ENCODE peak calls at places on chromosomes 6 and 20, in six cellular contexts. One of them, this sample, is unnamed.

GRCh38 chr6:167706313-167707109 is 120.2 kb upstream of the AFDN start:
- DNase-seq in ovary: no peak
- DNase-seq in NB4: peak; percentile 80
- DNase-seq in astrocyte of the spinal cord: no peak
- DNase-seq in IMR-90: no peak
- DNase-seq in Jurkat, Clone E6-1: peak; percentile 88
- DNase-seq in this sample: peak; percentile 75

GRCh38 chr20:63969851-63970713 is at the start of gene ZNF512B:
- DNase-seq in ovary: peak; percentile 71
- DNase-seq in NB4: peak; percentile 76
- DNase-seq in astrocyte of the spinal cord: peak; percentile 35
- DNase-seq in IMR-90: peak; percentile 50
- DNase-seq in Jurkat, Clone E6-1: peak; percentile 64
- DNase-seq in this sample: peak; percentile 84

GRCh38 chr20:55069951-55070350 is 594.6 kb downstream of the DOK5 start:
- DNase-seq in ovary: no peak
- DNase-seq in NB4: no peak
- DNase-seq in astrocyte of the spinal cord: no peak
- DNase-seq in IMR-90: no peak
- DNase-seq in Jurkat, Clone E6-1: no peak
- DNase-seq in this sample: no peak

GRCh38 chr6:155955038-155955437 is 499.4 kb upstream of the NOX3 start:
- DNase-seq in ovary: no peak
- DNase-seq in NB4: peak; percentile 8
- DNase-seq in astrocyte of the spinal cord: no peak
- DNase-seq in IMR-90: no peak
- DNase-seq in Jurkat, Clone E6-1: no peak
- DNase-seq in this sample: no peak

GRCh38 chr20:60491261-60491660 is 533.0 kb downstream of the CDH26 start:
- DNase-seq in ovary: no peak
- DNase-seq in NB4: no peak
- DNase-seq in astrocyte of the spinal cord: no peak
- DNase-seq in IMR-90: no peak
- DNase-seq in Jurkat, Clone E6-1: no peak
- DNase-seq in this sample: no peak

GRCh38 chr6:25215881-25216280 is 63.3 kb upstream of the CARMIL1 start:
- DNase-seq in ovary: no peak
- DNase-seq in NB4: no peak
- DNase-seq in astrocyte of the spinal cord: no peak
- DNase-seq in IMR-90: no peak
- DNase-seq in Jurkat, Clone E6-1: no peak
- DNase-seq in this sample: no peak

GRCh38 chr6:99350573-99350972 is 1.1 kb upstream of the FAXC start:
- DNase-seq in ovary: no peak
- DNase-seq in NB4: no peak
- DNase-seq in astrocyte of the spinal cord: no peak
- DNase-seq in IMR-90: no peak
- DNase-seq in Jurkat, Clone E6-1: no peak
- DNase-seq in this sample: no peak

GRCh38 chr20:35515949-35516645 is 13.4 kb downstream of the C20orf173 start:
- DNase-seq in ovary: no peak
- DNase-seq in NB4: peak; percentile 41
- DNase-seq in astrocyte of the spinal cord: peak; percentile 81
- DNase-seq in IMR-90: peak; percentile 86
- DNase-seq in Jurkat, Clone E6-1: no peak
- DNase-seq in this sample: no peak

GRCh38 chr6:168735268-168735949 is 294.4 kb downstream of the SMOC2 start:
- DNase-seq in ovary: no peak
- DNase-seq in NB4: no peak
- DNase-seq in astrocyte of the spinal cord: no peak
- DNase-seq in IMR-90: no peak
- DNase-seq in Jurkat, Clone E6-1: no peak
- DNase-seq in this sample: no peak

GRCh38 chr6:169162968-169163903 is 90.4 kb downstream of the THBS2 start:
- DNase-seq in ovary: peak; percentile 69
- DNase-seq in NB4: peak; percentile 70
- DNase-seq in astrocyte of the spinal cord: peak; percentile 92
- DNase-seq in IMR-90: peak; percentile 99
- DNase-seq in Jurkat, Clone E6-1: no peak
- DNase-seq in this sample: no peak

GRCh38 chr20:856361-856775 is 22.9 kb downstream of the FAM110A start:
- DNase-seq in ovary: no peak
- DNase-seq in NB4: no peak
- DNase-seq in astrocyte of the spinal cord: peak; percentile 78
- DNase-seq in IMR-90: peak; percentile 54
- DNase-seq in Jurkat, Clone E6-1: no peak
- DNase-seq in this sample: no peak

GRCh38 chr6:27081931-27082330 is 165.6 kb upstream of the PRSS16 start:
- DNase-seq in ovary: no peak
- DNase-seq in NB4: no peak
- DNase-seq in astrocyte of the spinal cord: no peak
- DNase-seq in IMR-90: no peak
- DNase-seq in Jurkat, Clone E6-1: no peak
- DNase-seq in this sample: no peak

GRCh38 chr20:33600414-33600813 is 61.7 kb upstream of the C20orf144 start:
- DNase-seq in ovary: no peak
- DNase-seq in NB4: no peak
- DNase-seq in astrocyte of the spinal cord: no peak
- DNase-seq in IMR-90: no peak
- DNase-seq in Jurkat, Clone E6-1: no peak
- DNase-seq in this sample: no peak

GRCh38 chr6:166744654-166745134 is 117.6 kb upstream of the RPS6KA2 start:
- DNase-seq in ovary: no peak
- DNase-seq in NB4: no peak
- DNase-seq in astrocyte of the spinal cord: no peak
- DNase-seq in IMR-90: no peak
- DNase-seq in Jurkat, Clone E6-1: no peak
- DNase-seq in this sample: no peak

GRCh38 chr20:5463007-5463686 is 146.4 kb upstream of the PROKR2 start:
- DNase-seq in ovary: no peak
- DNase-seq in NB4: no peak
- DNase-seq in astrocyte of the spinal cord: no peak
- DNase-seq in IMR-90: no peak
- DNase-seq in Jurkat, Clone E6-1: no peak
- DNase-seq in this sample: no peak

GRCh38 chr6:133298801-133299200 is 57.6 kb downstream of the EYA4 start:
- DNase-seq in ovary: no peak
- DNase-seq in NB4: no peak
- DNase-seq in astrocyte of the spinal cord: no peak
- DNase-seq in IMR-90: no peak
- DNase-seq in Jurkat, Clone E6-1: no peak
- DNase-seq in this sample: no peak

GRCh38 chr6:90305800-90306448 is 9.3 kb upstream of the BACH2 start:
- DNase-seq in ovary: no peak
- DNase-seq in NB4: no peak
- DNase-seq in astrocyte of the spinal cord: no peak
- DNase-seq in IMR-90: no peak
- DNase-seq in Jurkat, Clone E6-1: no peak
- DNase-seq in this sample: no peak
- H3K4me3 ChIP-seq in ovary: no peak overlapping the region
- H3K4me3 ChIP-seq in NB4: no peak overlapping the region
- H3K4me3 ChIP-seq in astrocyte of the spinal cord: no peak overlapping the region
- H3K4me3 ChIP-seq in IMR-90: no peak overlapping the region
- H3K4me3 ChIP-seq in Jurkat, Clone E6-1: no peak overlapping the region
- H3K4me3 ChIP-seq in this sample: no peak overlapping the region

GRCh38 chr6:140079328-140079727 is 704.9 kb upstream of the CITED2 start:
- DNase-seq in ovary: peak; percentile 60
- DNase-seq in NB4: no peak
- DNase-seq in astrocyte of the spinal cord: no peak
- DNase-seq in IMR-90: peak; percentile 71
- DNase-seq in Jurkat, Clone E6-1: no peak
- DNase-seq in this sample: no peak
- H3K4me3 ChIP-seq in ovary: no peak overlapping the region
- H3K4me3 ChIP-seq in NB4: no peak overlapping the region
- H3K4me3 ChIP-seq in astrocyte of the spinal cord: no peak overlapping the region
- H3K4me3 ChIP-seq in IMR-90: no peak overlapping the region
- H3K4me3 ChIP-seq in Jurkat, Clone E6-1: no peak overlapping the region
- H3K4me3 ChIP-seq in this sample: no peak overlapping the region

GRCh38 chr6:73579389-73579788 is 58.6 kb upstream of the EEF1A1 start:
- DNase-seq in ovary: peak; percentile 22
- DNase-seq in NB4: peak; percentile 64
- DNase-seq in astrocyte of the spinal cord: no peak
- DNase-seq in IMR-90: no peak
- DNase-seq in Jurkat, Clone E6-1: no peak
- DNase-seq in this sample: no peak
- H3K4me3 ChIP-seq in ovary: no peak overlapping the region
- H3K4me3 ChIP-seq in NB4: no peak overlapping the region
- H3K4me3 ChIP-seq in astrocyte of the spinal cord: no peak overlapping the region
- H3K4me3 ChIP-seq in IMR-90: no peak overlapping the region
- H3K4me3 ChIP-seq in Jurkat, Clone E6-1: no peak overlapping the region
- H3K4me3 ChIP-seq in this sample: no peak overlapping the region

GRCh38 chr6:12051861-12052368 is 39.8 kb downstream of the HIVEP1 start:
- DNase-seq in ovary: no peak
- DNase-seq in NB4: peak; percentile 86
- DNase-seq in astrocyte of the spinal cord: peak; percentile 57
- DNase-seq in IMR-90: peak; percentile 88
- DNase-seq in Jurkat, Clone E6-1: peak; percentile 63
- DNase-seq in this sample: no peak

GRCh38 chr6:12047792-12048432 is 35.8 kb downstream of the HIVEP1 start:
- DNase-seq in ovary: no peak
- DNase-seq in NB4: no peak
- DNase-seq in astrocyte of the spinal cord: no peak
- DNase-seq in IMR-90: no peak
- DNase-seq in Jurkat, Clone E6-1: no peak
- DNase-seq in this sample: no peak

GRCh38 chr6:12048609-12049008 is 36.5 kb downstream of the HIVEP1 start:
- DNase-seq in ovary: no peak
- DNase-seq in NB4: no peak
- DNase-seq in astrocyte of the spinal cord: no peak
- DNase-seq in IMR-90: no peak
- DNase-seq in Jurkat, Clone E6-1: no peak
- DNase-seq in this sample: no peak

GRCh38 chr6:12047304-12047703 is 35.2 kb downstream of the HIVEP1 start:
- DNase-seq in ovary: no peak
- DNase-seq in NB4: no peak
- DNase-seq in astrocyte of the spinal cord: no peak
- DNase-seq in IMR-90: no peak
- DNase-seq in Jurkat, Clone E6-1: no peak
- DNase-seq in this sample: no peak

DNA sequence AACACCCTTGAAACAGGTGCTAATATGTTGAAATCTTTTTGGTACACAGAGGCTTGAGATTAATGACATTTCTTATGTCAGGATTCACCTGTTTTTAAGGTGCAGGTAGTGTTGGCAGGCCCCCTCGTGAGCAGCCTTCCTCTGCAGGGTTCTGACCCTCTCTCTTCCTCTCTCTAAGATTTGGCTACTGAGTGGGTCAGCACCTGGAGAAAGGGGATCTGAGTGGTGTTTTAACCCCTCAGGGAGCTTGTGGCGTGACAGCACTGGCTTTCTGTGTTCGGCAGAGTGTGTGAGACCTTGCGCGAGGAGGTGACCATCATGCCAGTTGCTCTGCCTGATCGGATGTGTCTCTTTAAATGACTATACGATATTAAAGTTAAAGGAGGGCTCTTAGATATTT is 37.1 kb downstream of the HIVEP1 start:
- DNase-seq in ovary: no peak
- DNase-seq in NB4: no peak
- DNase-seq in astrocyte of the spinal cord: no peak
- DNase-seq in IMR-90: no peak
- DNase-seq in Jurkat, Clone E6-1: no peak
- DNase-seq in this sample: no peak
- H3K4me3 ChIP-seq in ovary: no peak overlapping the region
- H3K4me3 ChIP-seq in NB4: no peak overlapping the region
- H3K4me3 ChIP-seq in astrocyte of the spinal cord: no peak overlapping the region
- H3K4me3 ChIP-seq in IMR-90: no peak overlapping the region
- H3K4me3 ChIP-seq in Jurkat, Clone E6-1: no peak overlapping the region
- H3K4me3 ChIP-seq in this sample: no peak overlapping the region

DNA sequence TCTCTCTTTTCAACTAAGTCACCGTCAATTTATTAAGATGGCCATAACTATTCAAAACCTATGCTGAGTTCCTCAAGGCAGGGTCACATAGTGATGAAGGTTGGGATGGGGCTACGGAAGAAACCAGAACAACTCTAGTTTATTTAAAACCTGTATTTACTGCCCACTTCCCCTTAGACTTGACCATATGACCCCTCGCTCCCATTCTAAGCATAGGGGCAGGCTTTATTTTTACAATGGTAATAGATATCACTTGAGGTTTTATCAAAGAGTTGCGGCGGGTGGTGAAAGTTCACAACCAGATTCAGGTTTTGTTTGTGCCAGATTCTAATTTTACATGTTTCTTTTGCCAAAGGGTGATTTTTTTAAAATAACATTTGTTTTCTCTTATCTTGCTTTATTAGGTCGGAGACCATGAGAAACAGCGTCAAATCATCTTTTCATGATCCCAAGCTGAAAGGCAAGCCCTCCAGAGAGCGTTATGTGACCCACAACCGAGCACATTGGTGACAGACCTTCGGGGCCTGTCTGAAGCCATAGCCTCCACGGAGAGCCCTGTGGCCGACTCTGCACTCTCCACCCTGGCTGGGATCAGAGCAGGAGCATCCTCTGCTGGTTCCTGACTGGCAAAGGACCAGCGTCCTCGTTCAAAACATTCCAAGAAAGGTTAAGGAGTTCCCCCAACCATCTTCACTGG is 5.5 kb downstream of the EDN1 start:
- DNase-seq in ovary: no peak
- DNase-seq in NB4: no peak
- DNase-seq in astrocyte of the spinal cord: no peak
- DNase-seq in IMR-90: no peak
- DNase-seq in Jurkat, Clone E6-1: no peak
- DNase-seq in this sample: no peak
- H3K4me3 ChIP-seq in ovary: no peak overlapping the region
- H3K4me3 ChIP-seq in NB4: no peak overlapping the region
- H3K4me3 ChIP-seq in astrocyte of the spinal cord: no peak overlapping the region
- H3K4me3 ChIP-seq in IMR-90: no peak overlapping the region
- H3K4me3 ChIP-seq in Jurkat, Clone E6-1: no peak overlapping the region
- H3K4me3 ChIP-seq in this sample: no peak overlapping the region

DNA sequence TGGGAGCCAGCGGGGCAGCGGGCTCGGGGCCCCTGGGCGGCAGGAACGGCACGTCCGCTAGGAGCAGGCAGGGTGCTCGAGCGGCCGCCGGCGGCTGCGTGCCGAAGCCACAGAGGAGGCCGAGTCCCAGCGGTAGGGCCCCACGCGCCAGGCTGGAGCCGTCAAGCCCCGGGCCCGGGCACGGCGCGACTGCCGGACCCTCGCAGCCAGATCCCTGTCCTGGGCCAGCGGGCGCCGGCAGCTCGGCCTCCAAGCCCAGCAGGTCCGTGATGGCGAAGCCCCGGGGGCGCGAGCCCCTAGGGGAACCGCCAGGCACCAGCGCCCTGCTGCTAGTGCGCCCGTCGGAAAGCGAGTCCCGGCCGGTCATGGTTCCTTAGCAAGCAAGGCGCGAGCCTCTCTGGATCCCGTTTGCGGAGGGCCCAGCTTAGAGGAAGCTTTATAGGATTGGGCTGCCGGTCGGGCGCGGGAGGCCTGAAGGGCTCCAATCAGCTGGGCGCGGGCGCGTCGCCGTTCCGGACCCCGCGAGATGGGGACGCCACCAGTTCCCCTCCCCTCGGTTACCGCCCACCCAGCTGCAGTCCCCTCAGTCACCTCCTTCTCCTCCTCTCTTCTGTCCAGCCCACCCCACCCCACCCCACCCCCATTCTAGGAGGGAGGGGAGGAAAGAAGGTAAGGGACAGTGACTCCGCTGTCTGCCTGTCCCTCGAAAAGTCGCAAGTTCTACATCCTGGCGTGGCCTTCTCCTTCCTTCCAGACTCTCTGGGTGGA is at the start of gene VSX1:
- DNase-seq in ovary: no peak
- DNase-seq in NB4: no peak
- DNase-seq in astrocyte of the spinal cord: no peak
- DNase-seq in IMR-90: no peak
- DNase-seq in Jurkat, Clone E6-1: no peak
- DNase-seq in this sample: peak; percentile 3
- H3K4me3 ChIP-seq in ovary: no peak within 1 kb of the TSS
- H3K4me3 ChIP-seq in NB4: no peak within 1 kb of the TSS
- H3K4me3 ChIP-seq in astrocyte of the spinal cord: no peak within 1 kb of the TSS
- H3K4me3 ChIP-seq in IMR-90: no peak within 1 kb of the TSS
- H3K4me3 ChIP-seq in Jurkat, Clone E6-1: no peak within 1 kb of the TSS
- H3K4me3 ChIP-seq in this sample: no peak within 1 kb of the TSS

This sample was measured in DND-41.